ENCODE peak calls at places on chromosomes 5 and 9, in five cellular contexts. V, Q, L, M and T are unnamed samples.

GRCh38 chr5:39891376-39891775 is 466.6 kb upstream of the DAB2 start:
- DNase-seq in Q (no peak), M (no peak), V (peak; percentile 94), L (peak; percentile 59), T (no peak)

GRCh38 chr5:143033535-143034260 is 263.5 kb downstream of the ARHGAP26 start:
- DNase-seq in M (no peak), Q (no peak), L (peak; percentile 95), V (peak; percentile 92), T (no peak)

GRCh38 chr9:72305102-72305546 is 59.9 kb downstream of the ZFAND5 start:
- DNase-seq in Q (peak; percentile 64), L (no peak), V (peak; percentile 96), M (peak; percentile 88), T (peak; percentile 35)

GRCh38 chr5:14577964-14578363 is 3.6 kb upstream of the OTULINL start:
- DNase-seq in M (no peak), L (no peak), V (peak; percentile 12), Q (no peak), T (no peak)

GRCh38 chr5:62649025-62649424 is 70.4 kb downstream of the LRRC70 start:
- DNase-seq in M (no peak), V (no peak), Q (no peak), L (no peak), T (no peak)

GRCh38 chr9:130043654-130044623 is 950 bp upstream of the FNBP1 start:
- DNase-seq in V (peak; percentile 59), Q (no peak), L (no peak), M (peak; percentile 57), T (no peak)

GRCh38 chr9:130846487-130847305 is 11.6 kb downstream of the ABL1 start:
- DNase-seq in M (peak; percentile 77), V (peak; percentile 89), L (peak; percentile 85), Q (no peak), T (no peak)

GRCh38 chr5:141420855-141421488 is at the start of gene PCDHGA11:
- DNase-seq in V (peak; percentile 77), L (peak; percentile 82), M (no peak), Q (no peak), T (no peak)

GRCh38 chr9:60545346-60546315 is 368.6 kb upstream of the SPATA31A5 start:
- DNase-seq in V (no peak), M (no peak), Q (no peak), L (no peak), T (no peak)

GRCh38 chr9:10268500-10269485 is 344.0 kb downstream of the PTPRD start:
- DNase-seq in V (peak; percentile 22), M (peak; percentile 36), L (peak; percentile 52), Q (no peak), T (no peak)

GRCh38 chr5:141992349-141992963 is 20.4 kb downstream of the GNPDA1 start:
- DNase-seq in V (peak; percentile 78), M (peak; percentile 46), L (peak; percentile 66), Q (peak; percentile 70), T (no peak)

GRCh38 chr5:117809251-117809650 is 1179.1 kb downstream of the DTWD2 start:
- DNase-seq in L (no peak), M (no peak), V (no peak), Q (no peak), T (no peak)

GRCh38 chr9:137441289-137441934 is at the start of gene ENTPD8:
- DNase-seq in V (no peak), L (no peak), M (no peak), Q (no peak), T (no peak)

GRCh38 chr9:90926920-90927319 is 125.3 kb downstream of the SYK start:
- DNase-seq in M (no peak), V (no peak), L (no peak), Q (no peak), T (no peak)

GRCh38 chr5:149414405-149415244 is 35.5 kb upstream of the IL17B start:
- DNase-seq in M (no peak), V (peak; percentile 93), L (peak; percentile 67), Q (no peak), T (no peak)

GRCh38 chr5:94240616-94241287 is 377.7 kb downstream of the KIAA0825 start:
- DNase-seq in L (no peak), Q (no peak), V (peak; percentile 48), M (peak; percentile 48), T (no peak)

GRCh38 chr9:121566401-121567141 is 66.9 kb upstream of the GGTA1 start:
- DNase-seq in M (no peak), L (peak; percentile 72), Q (no peak), V (peak; percentile 71), T (no peak)

GRCh38 chr9:79565245-79565644 is 6.5 kb upstream of the TLE4 start:
- DNase-seq in M (no peak), Q (no peak), L (no peak), V (peak; percentile 23), T (no peak)

GRCh38 chr5:67026278-67026677 is 170.3 kb downstream of the CD180 start:
- DNase-seq in L (no peak), Q (no peak), V (no peak), M (no peak), T (no peak)

GRCh38 chr9:83937861-83938455 is 16.7 kb upstream of the KIF27 start:
- DNase-seq in V (peak; percentile 81), M (no peak), Q (no peak), L (peak; percentile 67), T (no peak)

GRCh38 chr9:7123743-7124142 is 366.0 kb downstream of the KDM4C start:
- DNase-seq in Q (no peak), M (no peak), V (peak; percentile 9), L (no peak), T (no peak)

GRCh38 chr5:76175821-76176403 is 92.7 kb downstream of the SV2C start:
- DNase-seq in M (no peak), L (no peak), Q (no peak), V (no peak), T (no peak)

GRCh38 chr5:56900395-56900794 is 9.0 kb upstream of the SETD9 start:
- DNase-seq in Q (no peak), V (peak; percentile 65), L (peak; percentile 47), M (no peak), T (no peak)

GRCh38 chr5:82211855-82212572 is 66.1 kb downstream of the RPS23 start:
- DNase-seq in L (no peak), Q (no peak), V (no peak), M (no peak), T (no peak)

GRCh38 chr5:133048993-133049725 is 2.7 kb upstream of the HSPA4 start:
- DNase-seq in V (peak; percentile 45), L (no peak), M (no peak), Q (no peak), T (no peak)

GRCh38 chr5:95273956-95274520 is 10.9 kb downstream of the MCTP1 start:
- DNase-seq in Q (no peak), V (no peak), M (no peak), L (no peak), T (no peak)

GRCh38 chr9:133881671-133882381 is 110.3 kb downstream of the VAV2 start:
- DNase-seq in V (no peak), Q (peak; percentile 48), L (no peak), M (peak; percentile 70), T (no peak)

GRCh38 chr5:111075520-111075919 is 4.0 kb downstream of the TSLP start:
- DNase-seq in V (peak; percentile 97), Q (no peak), M (no peak), L (peak; percentile 75), T (no peak)

GRCh38 chr5:157469687-157470086 is 9.7 kb downstream of the NIPAL4 start:
- DNase-seq in Q (no peak), V (no peak), M (no peak), L (no peak), T (no peak)

GRCh38 chr9:126363847-126364671 is 37.4 kb downstream of the MVB12B start:
- DNase-seq in Q (no peak), M (no peak), V (peak; percentile 26), L (peak; percentile 60), T (no peak)

GRCh38 chr5:134070979-134071849 is 43.3 kb upstream of the TCF7 start:
- DNase-seq in L (peak; percentile 17), V (no peak), Q (no peak), M (no peak), T (no peak)

GRCh38 chr9:89808076-89808701 is 203.4 kb downstream of the GADD45G start:
- DNase-seq in V (no peak), M (peak; percentile 88), Q (no peak), L (peak; percentile 51), T (no peak)

GRCh38 chr5:73625905-73626811 is at the start of gene ARHGEF28:
- DNase-seq in V (peak; percentile 59), M (peak; percentile 83), Q (peak; percentile 23), L (peak; percentile 53), T (no peak)

GRCh38 chr9:88535226-88535931 is 401 bp downstream of the NXNL2 start:
- DNase-seq in V (no peak), M (no peak), Q (no peak), L (no peak), T (no peak)

DNA sequence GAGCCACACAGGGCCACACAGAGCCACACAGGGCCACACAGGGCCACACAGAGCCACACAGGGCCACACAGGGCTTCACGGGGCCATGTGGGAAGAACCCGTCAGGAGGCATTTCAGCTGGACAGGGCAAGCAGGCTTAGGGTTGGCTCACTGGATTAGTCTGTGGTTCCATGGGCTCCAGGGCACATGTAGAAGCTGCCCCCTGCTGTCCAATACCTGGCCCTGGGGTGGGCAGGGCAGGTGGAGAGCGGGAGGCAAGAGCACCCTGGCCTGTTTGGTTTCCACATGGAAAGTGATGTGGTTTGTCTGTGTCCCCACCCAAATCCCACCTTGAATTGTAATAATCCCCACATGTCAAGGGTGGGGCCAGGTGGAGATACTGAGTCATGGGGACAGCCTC is 16.4 kb upstream of the LPCAT1 start:
- DNase-seq in V (no peak), Q (peak; percentile 7), M (no peak), L (no peak), T (peak; percentile 14)
- TF ChIP-seq CTCF in V (no peak), Q (no peak), M (no peak), L (no peak), T (no peak)

DNA sequence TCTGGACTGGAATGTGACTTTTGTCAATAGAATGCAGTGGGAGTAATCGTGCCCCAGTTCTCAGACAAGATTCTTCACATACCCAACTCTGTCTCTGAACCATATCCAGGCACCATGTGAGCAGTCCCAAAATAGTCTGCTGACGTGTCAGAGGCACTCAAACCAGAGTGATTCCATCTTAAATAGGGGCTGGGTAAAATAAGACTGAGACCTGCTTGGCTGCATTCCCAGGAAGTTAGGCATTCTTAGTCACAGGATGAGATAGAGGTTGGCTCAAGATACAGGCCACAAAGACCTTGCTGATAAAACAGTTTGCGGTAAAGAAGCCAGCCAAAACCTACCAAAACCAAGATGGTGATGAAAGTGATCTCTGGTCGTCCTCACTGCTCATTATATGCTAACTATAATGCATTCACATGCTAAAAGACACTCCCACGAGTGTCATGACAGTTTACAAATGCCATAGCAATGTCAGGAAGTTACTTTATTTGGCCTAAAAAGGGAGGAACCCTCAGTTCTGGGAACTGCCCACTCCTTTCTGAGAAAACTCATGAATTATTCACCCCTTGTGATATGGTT is 16.9 kb upstream of the PLCXD3 start:
- DNase-seq in M (peak; percentile 93), V (peak; percentile 99), Q (no peak), L (peak; percentile 95), T (no peak)
- TF ChIP-seq CTCF in M (no peak), V (no peak), Q (no peak), L (no peak), T (no peak)

GRCh38 chr9:106284300-106284699 is 578.7 kb upstream of the ZNF462 start:
- DNase-seq in M (no peak), Q (no peak), L (no peak), V (no peak), T (no peak)
- TF ChIP-seq CTCF in M (no peak), Q (no peak), L (peak; percentile 31), V (no peak), T (no peak)

GRCh38 chr9:13688990-13689600 is 409.6 kb upstream of the MPDZ start:
- DNase-seq in Q (no peak), M (no peak), L (peak; percentile 24), V (peak; percentile 49), T (no peak)
- TF ChIP-seq CTCF in Q (no peak), M (no peak), L (peak; percentile 52), V (peak; percentile 52), T (no peak)

GRCh38 chr9:27573699-27574265 is 501 bp upstream of the C9orf72 start:
- DNase-seq in V (peak; percentile 100), Q (peak; percentile 99), M (peak; percentile 98), L (peak; percentile 99), T (peak; percentile 77)
- TF ChIP-seq CTCF in V (no peak), Q (no peak), M (no peak), L (no peak), T (no peak)